ENCODE peak calls at places on chromosome 21, in six cellular contexts. Y is fibroblast of lung, X is IMR-90, S is brain microvascular endothelial cell, H is stomach, Q is lower lobe of right lung. V is an unnamed sample.

GRCh38 chr21:28066051-28066450 is 926.6 kb downstream of the LTN1 start:
- DNase-seq in Y (peak; percentile 19), X (peak; percentile 8), S (no peak), H (no peak), Q (no peak), V (no peak)

GRCh38 chr21:41933259-41934079 is 20.3 kb downstream of the C2CD2 start:
- DNase-seq in Y (peak; percentile 76), X (peak; percentile 56), S (no peak), H (no peak), Q (no peak), V (no peak)

GRCh38 chr21:28482657-28483056 is 510.0 kb downstream of the LTN1 start:
- DNase-seq in Y (no peak), X (no peak), S (no peak), H (no peak), Q (no peak), V (no peak)

GRCh38 chr21:40846566-40847411 is at the start of gene DSCAM:
- DNase-seq in Y (no peak), X (no peak), S (no peak), H (no peak), Q (no peak), V (no peak)

GRCh38 chr21:41419921-41420862 is 5.8 kb upstream of the MX1 start:
- DNase-seq in Y (peak; percentile 89), X (peak; percentile 84), S (peak; percentile 86), H (peak; percentile 83), Q (peak; percentile 89), V (peak; percentile 41)

GRCh38 chr21:41075668-41076463 is 92.1 kb upstream of the BACE2 start:
- DNase-seq in Y (no peak), X (no peak), S (no peak), H (no peak), Q (no peak), V (no peak)

GRCh38 chr21:16037386-16037785 is 307.6 kb downstream of the USP25 start:
- DNase-seq in Y (no peak), X (no peak), S (no peak), H (no peak), Q (no peak), V (no peak)

GRCh38 chr21:30831194-30831765 is 1.7 kb upstream of the KRTAP7-1 start:
- DNase-seq in Y (no peak), X (no peak), S (peak; percentile 8), H (no peak), Q (no peak), V (no peak)

GRCh38 chr21:18430341-18430740 is 26.8 kb upstream of the TMPRSS15 start:
- DNase-seq in Y (no peak), X (no peak), S (no peak), H (no peak), Q (no peak), V (no peak)

GRCh38 chr21:24450119-24450518 is 1157.2 kb downstream of the MRPL39 start:
- DNase-seq in Y (no peak), X (no peak), S (no peak), H (no peak), Q (no peak), V (no peak)

GRCh38 chr21:19792004-19792403 is 1206.2 kb upstream of the NCAM2 start:
- DNase-seq in Y (no peak), X (no peak), S (no peak), H (no peak), Q (no peak), V (no peak)

GRCh38 chr21:26800455-26801454 is 44.5 kb downstream of the ADAMTS1 start:
- DNase-seq in Y (peak; percentile 74), X (peak; percentile 42), S (peak; percentile 84), H (no peak), Q (no peak), V (no peak)

GRCh38 chr21:25963186-25963585 is 207.4 kb downstream of the APP start:
- DNase-seq in Y (peak; percentile 36), X (peak; percentile 34), S (no peak), H (no peak), Q (no peak), V (no peak)

GRCh38 chr21:27586986-27587385 is 620.1 kb upstream of the ADAMTS5 start:
- DNase-seq in Y (no peak), X (no peak), S (no peak), H (no peak), Q (no peak), V (no peak)

GRCh38 chr21:27681038-27681437 is 714.1 kb upstream of the ADAMTS5 start:
- DNase-seq in Y (peak; percentile 21), X (peak; percentile 46), S (no peak), H (no peak), Q (no peak), V (no peak)

GRCh38 chr21:35106246-35106835 is 57.2 kb upstream of the RUNX1 start:
- DNase-seq in Y (no peak), X (no peak), S (no peak), H (no peak), Q (no peak), V (no peak)

GRCh38 chr21:44966135-44967081 is 26.6 kb downstream of the SLX9 start:
- DNase-seq in Y (no peak), X (no peak), S (no peak), H (no peak), Q (peak; percentile 71), V (no peak)
- H3K4me3 ChIP-seq in Y (no peak overlapping the region), X (no peak overlapping the region), S (no peak overlapping the region), H (no peak overlapping the region), Q (no peak overlapping the region), V (no peak overlapping the region)

GRCh38 chr21:31918250-31918775 is 45.5 kb downstream of the HUNK start:
- DNase-seq in Y (no peak), X (no peak), S (no peak), H (no peak), Q (no peak), V (no peak)
- TF ChIP-seq CTCF in Y (no peak), X (no peak), S (no peak), H (no peak), Q (no peak), V (no peak)

GRCh38 chr21:33914188-33914587 is 1.4 kb downstream of the ATP5PO start:
- DNase-seq in Y (no peak), X (no peak), S (no peak), H (no peak), Q (no peak), V (no peak)
- H3K4me3 ChIP-seq in Y (peak overlapping the region; percentile 91), X (no peak overlapping the region), S (no peak overlapping the region), H (peak overlapping the region; percentile 75), Q (peak overlapping the region; percentile 98), V (no peak overlapping the region)

DNA sequence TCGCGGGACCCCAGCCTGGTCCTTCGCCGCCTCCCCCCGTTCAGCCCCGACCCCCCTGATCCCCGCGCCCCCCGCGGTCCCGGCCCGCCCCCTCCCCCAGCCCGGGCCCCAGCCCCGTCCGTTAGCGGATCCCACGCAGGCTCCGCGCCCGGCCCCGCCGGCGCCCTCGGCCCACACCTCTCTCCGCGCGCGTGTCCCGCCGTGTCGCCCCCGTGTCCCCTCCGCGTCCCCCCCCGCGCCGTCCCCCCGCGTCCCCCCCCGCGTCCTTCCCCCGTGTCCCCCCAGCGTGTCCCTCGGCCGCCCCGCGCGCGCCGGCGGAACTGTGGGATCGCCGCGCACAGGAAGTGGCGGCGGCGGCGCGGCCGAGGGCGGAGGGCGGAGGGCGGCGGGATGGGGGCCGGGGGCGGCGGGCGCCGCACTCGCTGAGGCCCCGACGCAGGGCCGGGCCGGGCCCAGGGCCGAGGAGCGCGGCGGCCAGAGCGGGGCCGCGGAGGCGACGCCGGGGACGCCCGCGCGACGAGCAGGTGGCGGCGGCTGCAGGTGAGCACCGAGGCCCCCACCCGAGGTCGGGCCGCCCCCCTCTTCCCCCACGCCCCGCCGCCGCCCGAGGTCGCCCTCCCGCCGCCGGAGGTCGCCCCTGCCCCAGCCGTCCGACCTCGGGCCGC is at the start of gene AGPAT3:
- DNase-seq in Y (no peak), X (no peak), S (no peak), H (no peak), Q (no peak), V (no peak)
- TF ChIP-seq CTCF in Y (no peak), X (no peak), S (no peak), H (no peak), Q (no peak), V (no peak)

DNA sequence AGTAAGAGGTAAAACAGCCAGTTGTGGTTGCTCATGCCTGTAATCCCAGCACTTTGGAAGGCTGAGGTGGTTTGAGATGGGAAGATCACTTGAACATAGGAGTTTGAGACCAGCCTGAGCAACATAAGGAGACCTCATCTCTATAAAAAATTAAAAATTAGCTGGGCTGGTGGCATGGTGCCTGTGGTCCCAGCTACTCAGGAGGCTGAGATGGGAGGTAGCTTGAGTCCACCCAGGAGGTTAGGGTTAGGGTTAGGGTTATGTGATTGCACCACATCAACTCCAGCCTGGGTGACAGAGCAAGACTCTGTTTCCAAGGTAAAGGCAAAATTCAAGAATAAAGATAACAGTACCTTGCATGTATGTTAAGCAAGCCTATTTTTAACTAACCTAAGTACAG is 3.5 kb downstream of the SAMSN1 start:
- DNase-seq in Y (no peak), X (no peak), S (no peak), H (no peak), Q (no peak), V (no peak)
- H3K4me3 ChIP-seq in Y (no peak overlapping the region), X (no peak overlapping the region), S (no peak overlapping the region), H (no peak overlapping the region), Q (peak overlapping the region; percentile 45), V (no peak overlapping the region)

GRCh38 chr21:39712976-39713375 is 32.0 kb upstream of the IGSF5 start:
- DNase-seq in Y (no peak), X (no peak), S (no peak), H (no peak), Q (no peak), V (no peak)
- TF ChIP-seq CTCF in Y (no peak), X (no peak), S (no peak), H (no peak), Q (no peak), V (peak; percentile 3)

GRCh38 chr21:42983869-42984268 is 9.5 kb downstream of the PKNOX1 start:
- DNase-seq in Y (no peak), X (no peak), S (no peak), H (no peak), Q (no peak), V (no peak)
- H3K4me3 ChIP-seq in Y (no peak overlapping the region), X (no peak overlapping the region), S (no peak overlapping the region), H (no peak overlapping the region), Q (no peak overlapping the region), V (no peak overlapping the region)

GRCh38 chr21:45818276-45818903 is 163.2 kb upstream of the COL6A1 start:
- DNase-seq in Y (peak; percentile 75), X (peak; percentile 90), S (no peak), H (no peak), Q (no peak), V (peak; percentile 58)
- TF ChIP-seq CTCF in Y (no peak), X (no peak), S (no peak), H (no peak), Q (no peak), V (no peak)

DNA sequence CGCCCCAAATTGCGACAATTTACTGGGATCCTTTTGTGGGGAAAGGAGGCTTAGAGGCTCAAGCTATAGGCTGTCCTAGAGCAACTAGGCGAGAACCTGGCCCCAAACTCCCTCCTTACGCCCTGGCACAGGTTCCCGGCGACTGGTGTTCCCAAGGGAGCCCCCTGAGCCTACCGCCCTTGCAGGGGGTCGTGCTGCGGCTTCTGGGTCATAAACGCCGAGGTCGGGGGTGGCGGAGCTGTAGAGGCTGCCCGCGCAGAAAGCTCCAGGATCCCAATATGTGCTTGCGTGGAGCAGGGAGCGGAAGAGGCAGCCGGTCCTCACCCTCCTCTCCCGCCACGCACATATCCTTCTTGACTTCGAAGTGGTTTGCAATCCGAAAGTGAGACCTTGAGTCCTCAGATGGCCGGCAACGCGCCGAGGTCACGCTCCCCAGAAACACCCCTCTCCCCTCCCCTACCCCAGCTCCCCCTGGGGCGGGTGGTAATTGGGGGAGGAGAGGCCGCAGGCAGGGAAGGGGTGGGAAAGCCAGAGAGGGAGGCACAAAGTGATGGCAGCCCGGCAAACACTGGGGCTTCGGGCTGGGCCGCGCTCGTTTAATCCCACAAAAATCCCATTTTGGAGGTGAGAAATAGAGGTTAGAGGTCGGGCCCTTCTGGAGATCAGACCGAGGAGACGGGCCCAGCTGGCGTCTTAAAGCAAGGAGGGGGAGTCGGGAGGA is 6.2 kb downstream of the SIM2 start:
- DNase-seq in Y (no peak), X (peak; percentile 18), S (no peak), H (no peak), Q (no peak), V (no peak)
- H3K4me3 ChIP-seq in Y (no peak overlapping the region), X (peak overlapping the region; percentile 39), S (no peak overlapping the region), H (peak overlapping the region; percentile 69), Q (no peak overlapping the region), V (no peak overlapping the region)